ENCODE peak calls at places on chromosome 3, in four cellular contexts. D, V, Q and A are unnamed samples. For H3K4me1, the result is how much of the 10 kb centered on the place peaks cover.

GRCh38 chr3:101038393-101038792 is 45.2 kb upstream of the ABI3BP start:
- DNase-seq in D (no peak), V (no peak), Q (no peak), A (no peak)

GRCh38 chr3:149879872-149880271 is 66.9 kb downstream of the RNF13 start:
- DNase-seq in D (peak), V (peak), Q (no peak), A (no peak)

GRCh38 chr3:8458711-8459110 is 42.9 kb upstream of the LMCD1 start:
- DNase-seq in D (no peak), V (peak), Q (no peak), A (peak)

GRCh38 chr3:178117641-178118040 is 418.6 kb upstream of the KCNMB2 start:
- DNase-seq in D (no peak), V (no peak), Q (no peak), A (no peak)

GRCh38 chr3:162367443-162368132 is 871.0 kb downstream of the OTOL1 start:
- DNase-seq in D (no peak), V (no peak), Q (no peak), A (no peak)

GRCh38 chr3:46670891-46671427 is 22.5 kb downstream of the ALS2CL start:
- DNase-seq in D (peak), V (no peak), Q (peak), A (peak)

GRCh38 chr3:23740517-23741402 is 65.0 kb upstream of the UBE2E1 start:
- DNase-seq in D (peak), V (peak), Q (no peak), A (no peak)

GRCh38 chr3:50370594-50370993 is 11.3 kb upstream of the TMEM115 start:
- DNase-seq in D (no peak), V (no peak), Q (no peak), A (no peak)

GRCh38 chr3:117719316-117719926 is 1009.8 kb downstream of the TUSC7 start:
- DNase-seq in D (no peak), V (no peak), Q (no peak), A (no peak)

DNA sequence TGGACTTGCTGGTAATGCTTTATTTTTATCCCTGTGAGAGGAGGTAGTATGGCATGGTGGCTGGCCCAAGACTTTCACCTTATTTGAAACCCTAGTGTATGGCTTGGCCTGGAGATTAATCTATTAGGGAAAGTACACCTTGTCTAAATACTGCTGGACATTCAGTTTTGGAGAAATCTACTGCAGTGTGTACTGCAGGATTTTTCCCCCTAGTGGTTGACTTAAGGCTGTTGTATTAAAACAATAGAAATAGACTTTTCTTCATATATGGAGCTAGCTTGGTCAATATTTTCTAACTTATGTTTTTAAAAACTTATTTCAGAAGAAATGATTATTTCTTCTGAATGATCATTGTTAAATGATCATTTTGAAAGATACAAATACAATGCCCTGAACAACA is 13.9 kb upstream of the SLITRK3 start:
- DNase-seq in D (no peak), V (no peak), Q (no peak), A (no peak)
- TF ChIP-seq CTCF in D (no peak), V (no peak), Q (no peak), A (no peak)

GRCh38 chr3:97958396-97958795 is 13.8 kb downstream of the RIOX2 start:
- DNase-seq in D (no peak), V (no peak), Q (no peak), A (no peak)
- H3K4me1 ChIP-seq in D (under half), V (under half), Q (under half), A (under half)

GRCh38 chr3:141729240-141729639 is 8.9 kb upstream of the RNF7 start:
- DNase-seq in D (no peak), V (no peak), Q (no peak), A (no peak)
- TF ChIP-seq CTCF in D (no peak), V (no peak), Q (no peak), A (no peak)

GRCh38 chr3:58342676-58343075 is 10.0 kb downstream of the PXK start:
- DNase-seq in D (no peak), V (no peak), Q (no peak), A (no peak)
- H3K4me1 ChIP-seq in D (under half), V (under half), Q (under half), A (under half)

GRCh38 chr3:98824256-98824655 is 61.1 kb downstream of the ST3GAL6 start:
- DNase-seq in D (no peak), V (no peak), Q (peak), A (no peak)
- TF ChIP-seq CTCF in D (no peak), V (no peak), Q (no peak), A (no peak)